ENCODE peak calls at places on chromosome 7, in nine cellular contexts. One of them, this sample, is unnamed.

GRCh38 chr7:130349911-130350782 is 5.5 kb downstream of the CPA5 start:
- DNase-seq in left ventricle myocardium inferior: no peak
- DNase-seq in fibroblast of lung: peak
- DNase-seq in dorsolateral prefrontal cortex: no peak
- DNase-seq in K562: no peak
- DNase-seq in A549: no peak
- DNase-seq in H1: no peak
- DNase-seq in keratinocyte: no peak
- DNase-seq in esophagus squamous epithelium: no peak
- DNase-seq in this sample: peak

GRCh38 chr7:25553580-25554274 is 325.4 kb upstream of the NPVF start:
- DNase-seq in left ventricle myocardium inferior: no peak
- DNase-seq in fibroblast of lung: no peak
- DNase-seq in dorsolateral prefrontal cortex: no peak
- DNase-seq in K562: no peak
- DNase-seq in A549: no peak
- DNase-seq in H1: no peak
- DNase-seq in keratinocyte: no peak
- DNase-seq in esophagus squamous epithelium: no peak
- DNase-seq in this sample: no peak

GRCh38 chr7:43584200-43584586 is 1.3 kb downstream of the STK17A start:
- DNase-seq in left ventricle myocardium inferior: no peak
- DNase-seq in fibroblast of lung: peak
- DNase-seq in dorsolateral prefrontal cortex: no peak
- DNase-seq in K562: no peak
- DNase-seq in A549: no peak
- DNase-seq in H1: no peak
- DNase-seq in keratinocyte: no peak
- DNase-seq in esophagus squamous epithelium: no peak
- DNase-seq in this sample: peak

GRCh38 chr7:118214051-118214832 is 10.3 kb upstream of the ANKRD7 start:
- DNase-seq in left ventricle myocardium inferior: peak
- DNase-seq in fibroblast of lung: peak
- DNase-seq in dorsolateral prefrontal cortex: peak
- DNase-seq in K562: no peak
- DNase-seq in A549: peak
- DNase-seq in H1: no peak
- DNase-seq in keratinocyte: peak
- DNase-seq in esophagus squamous epithelium: peak
- DNase-seq in this sample: peak

GRCh38 chr7:142581341-142581740 is 167.9 kb upstream of the PRSS1 start:
- DNase-seq in left ventricle myocardium inferior: no peak
- DNase-seq in fibroblast of lung: no peak
- DNase-seq in dorsolateral prefrontal cortex: no peak
- DNase-seq in K562: no peak
- DNase-seq in A549: no peak
- DNase-seq in H1: no peak
- DNase-seq in keratinocyte: peak
- DNase-seq in esophagus squamous epithelium: no peak
- DNase-seq in this sample: peak

GRCh38 chr7:16345979-16346958 is 75.1 kb downstream of the CRPPA start:
- DNase-seq in left ventricle myocardium inferior: no peak
- DNase-seq in fibroblast of lung: peak
- DNase-seq in dorsolateral prefrontal cortex: no peak
- DNase-seq in K562: peak
- DNase-seq in A549: no peak
- DNase-seq in H1: no peak
- DNase-seq in keratinocyte: no peak
- DNase-seq in esophagus squamous epithelium: no peak
- DNase-seq in this sample: peak

GRCh38 chr7:68133045-68133444 is 1136.4 kb downstream of the TYW1 start:
- DNase-seq in left ventricle myocardium inferior: no peak
- DNase-seq in fibroblast of lung: no peak
- DNase-seq in dorsolateral prefrontal cortex: no peak
- DNase-seq in K562: no peak
- DNase-seq in A549: no peak
- DNase-seq in H1: no peak
- DNase-seq in keratinocyte: no peak
- DNase-seq in esophagus squamous epithelium: no peak
- DNase-seq in this sample: no peak

GRCh38 chr7:108650487-108650886 is 80.8 kb downstream of the DNAJB9 start:
- DNase-seq in left ventricle myocardium inferior: no peak
- DNase-seq in fibroblast of lung: peak
- DNase-seq in dorsolateral prefrontal cortex: no peak
- DNase-seq in K562: no peak
- DNase-seq in A549: no peak
- DNase-seq in H1: no peak
- DNase-seq in keratinocyte: no peak
- DNase-seq in esophagus squamous epithelium: no peak
- DNase-seq in this sample: peak

GRCh38 chr7:45421096-45421495 is 153.1 kb upstream of the ADCY1 start:
- DNase-seq in left ventricle myocardium inferior: no peak
- DNase-seq in fibroblast of lung: peak
- DNase-seq in dorsolateral prefrontal cortex: no peak
- DNase-seq in K562: no peak
- DNase-seq in A549: no peak
- DNase-seq in H1: no peak
- DNase-seq in keratinocyte: no peak
- DNase-seq in esophagus squamous epithelium: no peak
- DNase-seq in this sample: peak

GRCh38 chr7:1354661-1355567 is 104.4 kb downstream of the MICALL2 start:
- DNase-seq in left ventricle myocardium inferior: no peak
- DNase-seq in fibroblast of lung: no peak
- DNase-seq in dorsolateral prefrontal cortex: peak
- DNase-seq in K562: no peak
- DNase-seq in A549: no peak
- DNase-seq in H1: no peak
- DNase-seq in keratinocyte: no peak
- DNase-seq in esophagus squamous epithelium: no peak
- DNase-seq in this sample: no peak

GRCh38 chr7:7352845-7353244 is 170.5 kb downstream of the C1GALT1 start:
- DNase-seq in left ventricle myocardium inferior: no peak
- DNase-seq in fibroblast of lung: no peak
- DNase-seq in dorsolateral prefrontal cortex: no peak
- DNase-seq in K562: no peak
- DNase-seq in A549: no peak
- DNase-seq in H1: peak
- DNase-seq in keratinocyte: no peak
- DNase-seq in esophagus squamous epithelium: no peak
- DNase-seq in this sample: peak

GRCh38 chr7:142440219-142441073 is 182.6 kb upstream of the PRSS58 start:
- DNase-seq in left ventricle myocardium inferior: no peak
- DNase-seq in fibroblast of lung: peak
- DNase-seq in dorsolateral prefrontal cortex: no peak
- DNase-seq in K562: no peak
- DNase-seq in A549: no peak
- DNase-seq in H1: no peak
- DNase-seq in keratinocyte: peak
- DNase-seq in esophagus squamous epithelium: no peak
- DNase-seq in this sample: peak

GRCh38 chr7:3043544-3044395 is at the start of gene CARD11:
- DNase-seq in left ventricle myocardium inferior: no peak
- DNase-seq in fibroblast of lung: no peak
- DNase-seq in dorsolateral prefrontal cortex: no peak
- DNase-seq in K562: peak
- DNase-seq in A549: no peak
- DNase-seq in H1: no peak
- DNase-seq in keratinocyte: no peak
- DNase-seq in esophagus squamous epithelium: no peak
- DNase-seq in this sample: peak
- H3K4me3 ChIP-seq in left ventricle myocardium inferior: no peak
- H3K4me3 ChIP-seq in fibroblast of lung: no peak
- H3K4me3 ChIP-seq in dorsolateral prefrontal cortex: no peak
- H3K4me3 ChIP-seq in K562: peak
- H3K4me3 ChIP-seq in A549: peak
- H3K4me3 ChIP-seq in H1: peak
- H3K4me3 ChIP-seq in keratinocyte: peak
- H3K4me3 ChIP-seq in esophagus squamous epithelium: peak
- H3K4me3 ChIP-seq in this sample: peak

GRCh38 chr7:49418964-49419363 is 354.5 kb upstream of the VWC2 start:
- DNase-seq in left ventricle myocardium inferior: no peak
- DNase-seq in fibroblast of lung: no peak
- DNase-seq in dorsolateral prefrontal cortex: no peak
- DNase-seq in K562: no peak
- DNase-seq in A549: no peak
- DNase-seq in H1: no peak
- DNase-seq in keratinocyte: no peak
- DNase-seq in esophagus squamous epithelium: no peak
- DNase-seq in this sample: no peak

GRCh38 chr7:49422564-49422963 is 350.9 kb upstream of the VWC2 start:
- DNase-seq in left ventricle myocardium inferior: no peak
- DNase-seq in fibroblast of lung: no peak
- DNase-seq in dorsolateral prefrontal cortex: no peak
- DNase-seq in K562: no peak
- DNase-seq in A549: no peak
- DNase-seq in H1: no peak
- DNase-seq in keratinocyte: no peak
- DNase-seq in esophagus squamous epithelium: no peak
- DNase-seq in this sample: no peak

GRCh38 chr7:49417034-49417433 is 356.4 kb upstream of the VWC2 start:
- DNase-seq in left ventricle myocardium inferior: no peak
- DNase-seq in fibroblast of lung: no peak
- DNase-seq in dorsolateral prefrontal cortex: no peak
- DNase-seq in K562: no peak
- DNase-seq in A549: no peak
- DNase-seq in H1: no peak
- DNase-seq in keratinocyte: no peak
- DNase-seq in esophagus squamous epithelium: no peak
- DNase-seq in this sample: no peak
- TF ChIP-seq CTCF in left ventricle myocardium inferior: no peak
- TF ChIP-seq CTCF in fibroblast of lung: no peak
- TF ChIP-seq CTCF in dorsolateral prefrontal cortex: no peak
- TF ChIP-seq CTCF in K562: no peak
- TF ChIP-seq CTCF in A549: no peak
- TF ChIP-seq CTCF in H1: no peak
- TF ChIP-seq CTCF in keratinocyte: no peak
- TF ChIP-seq CTCF in esophagus squamous epithelium: no peak
- TF ChIP-seq CTCF in this sample: no peak

DNA sequence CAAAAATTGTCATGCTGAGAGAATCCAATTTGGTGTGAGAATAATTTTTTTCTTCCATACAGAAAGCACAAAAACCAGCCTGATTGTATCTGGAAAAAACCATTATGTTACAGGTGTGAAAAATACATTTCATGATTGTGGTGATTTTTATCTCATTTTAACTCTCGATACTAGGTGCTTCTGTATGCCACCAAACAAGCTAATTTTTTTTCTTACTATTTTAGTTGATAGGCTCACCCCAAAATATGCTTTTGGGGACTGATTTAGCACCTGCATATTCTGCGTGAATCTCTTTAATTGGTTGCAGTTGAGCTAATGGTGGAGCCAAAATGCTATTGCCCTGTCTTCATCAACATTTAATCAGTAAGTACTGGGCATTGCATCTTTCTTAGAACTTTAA is 1.9 kb downstream of the DMTF1 start:
- DNase-seq in left ventricle myocardium inferior: no peak
- DNase-seq in fibroblast of lung: no peak
- DNase-seq in dorsolateral prefrontal cortex: no peak
- DNase-seq in K562: no peak
- DNase-seq in A549: no peak
- DNase-seq in H1: no peak
- DNase-seq in keratinocyte: no peak
- DNase-seq in esophagus squamous epithelium: no peak
- DNase-seq in this sample: no peak
- H3K4me3 ChIP-seq in left ventricle myocardium inferior: peak
- H3K4me3 ChIP-seq in fibroblast of lung: peak
- H3K4me3 ChIP-seq in dorsolateral prefrontal cortex: peak
- H3K4me3 ChIP-seq in K562: peak
- H3K4me3 ChIP-seq in A549: peak
- H3K4me3 ChIP-seq in H1: peak
- H3K4me3 ChIP-seq in keratinocyte: peak
- H3K4me3 ChIP-seq in esophagus squamous epithelium: peak
- H3K4me3 ChIP-seq in this sample: peak

GRCh38 chr7:75866129-75866496 is 12.7 kb upstream of the RHBDD2 start:
- DNase-seq in left ventricle myocardium inferior: no peak
- DNase-seq in fibroblast of lung: no peak
- DNase-seq in dorsolateral prefrontal cortex: no peak
- DNase-seq in K562: no peak
- DNase-seq in A549: no peak
- DNase-seq in H1: no peak
- DNase-seq in keratinocyte: no peak
- DNase-seq in esophagus squamous epithelium: no peak
- DNase-seq in this sample: no peak

GRCh38 chr7:75869776-75870379 is 9.0 kb upstream of the RHBDD2 start:
- DNase-seq in left ventricle myocardium inferior: no peak
- DNase-seq in fibroblast of lung: no peak
- DNase-seq in dorsolateral prefrontal cortex: no peak
- DNase-seq in K562: no peak
- DNase-seq in A549: no peak
- DNase-seq in H1: no peak
- DNase-seq in keratinocyte: no peak
- DNase-seq in esophagus squamous epithelium: no peak
- DNase-seq in this sample: peak

GRCh38 chr7:75868153-75868552 is 10.7 kb upstream of the RHBDD2 start:
- DNase-seq in left ventricle myocardium inferior: no peak
- DNase-seq in fibroblast of lung: no peak
- DNase-seq in dorsolateral prefrontal cortex: no peak
- DNase-seq in K562: no peak
- DNase-seq in A549: no peak
- DNase-seq in H1: no peak
- DNase-seq in keratinocyte: no peak
- DNase-seq in esophagus squamous epithelium: no peak
- DNase-seq in this sample: no peak

GRCh38 chr7:75867390-75867717 is 11.5 kb upstream of the RHBDD2 start:
- DNase-seq in left ventricle myocardium inferior: no peak
- DNase-seq in fibroblast of lung: peak
- DNase-seq in dorsolateral prefrontal cortex: no peak
- DNase-seq in K562: no peak
- DNase-seq in A549: no peak
- DNase-seq in H1: no peak
- DNase-seq in keratinocyte: no peak
- DNase-seq in esophagus squamous epithelium: no peak
- DNase-seq in this sample: no peak

DNA sequence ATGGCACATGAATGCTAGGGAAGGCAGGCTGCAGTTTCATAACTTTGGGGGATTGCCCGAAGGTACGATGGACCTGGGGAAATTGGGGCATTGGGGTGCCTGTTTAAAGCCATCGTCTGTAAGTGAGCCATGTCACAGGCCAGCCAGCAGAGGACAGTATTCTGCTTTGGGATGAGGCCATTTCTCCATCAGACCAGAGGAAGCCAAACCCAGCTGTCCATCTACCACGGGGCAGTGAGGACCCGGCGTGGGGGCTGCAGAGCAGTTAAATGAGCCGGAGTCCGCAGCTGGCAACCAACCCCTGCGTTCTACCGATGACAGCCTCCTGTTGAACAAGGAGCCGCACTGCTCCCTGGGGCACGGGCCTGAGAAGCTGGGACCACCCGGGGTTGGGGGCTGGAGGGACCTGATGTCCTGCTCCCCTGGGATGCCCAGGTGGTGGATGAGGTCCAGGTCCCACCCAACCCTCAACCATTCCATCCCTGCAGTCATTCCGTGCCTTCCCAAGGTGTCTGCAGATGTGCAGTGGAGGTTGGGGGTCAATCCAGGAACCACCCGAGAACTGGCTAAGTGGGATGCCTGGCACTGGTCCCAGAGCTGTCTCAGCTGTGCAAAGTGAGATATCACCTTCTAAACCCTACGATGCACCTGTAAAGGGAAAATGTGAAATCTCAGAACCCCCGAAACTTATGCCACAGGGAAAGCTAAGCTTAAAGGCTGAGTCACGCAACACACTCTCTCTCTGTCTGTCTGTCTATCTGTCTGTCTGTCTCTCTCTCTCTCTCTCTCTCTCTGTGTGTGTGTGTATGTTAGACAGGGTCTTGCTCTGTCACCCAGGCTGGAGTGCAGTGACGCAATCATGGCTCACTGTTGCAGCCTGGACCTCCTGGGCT is 12.1 kb upstream of the RHBDD2 start:
- DNase-seq in left ventricle myocardium inferior: peak
- DNase-seq in fibroblast of lung: peak
- DNase-seq in dorsolateral prefrontal cortex: no peak
- DNase-seq in K562: peak
- DNase-seq in A549: peak
- DNase-seq in H1: no peak
- DNase-seq in keratinocyte: no peak
- DNase-seq in esophagus squamous epithelium: no peak
- DNase-seq in this sample: peak
- TF ChIP-seq CTCF in left ventricle myocardium inferior: peak
- TF ChIP-seq CTCF in fibroblast of lung: peak
- TF ChIP-seq CTCF in dorsolateral prefrontal cortex: peak
- TF ChIP-seq CTCF in K562: peak
- TF ChIP-seq CTCF in A549: peak
- TF ChIP-seq CTCF in H1: peak
- TF ChIP-seq CTCF in keratinocyte: peak
- TF ChIP-seq CTCF in esophagus squamous epithelium: peak
- TF ChIP-seq CTCF in this sample: peak